ENCODE peak calls at places on chromosomes 11 and 22, in seven cellular contexts. V is fibroblast of mammary gland, D is GM12865, X is cardiac fibroblast, G is AG04449, J is A549, W is AG04450. A is an unnamed sample.
A peak's percentile ranks its signal among the peaks of the same experiment; 100 is the strongest.

GRCh38 chr11:103202048-103202651 is 92.9 kb downstream of the DYNC2H1 start:
- DNase-seq in V (peak; percentile 61), D (peak; percentile 14), X (peak; percentile 72), G (no peak), J (peak; percentile 7), W (peak; percentile 11), A (no peak)

GRCh38 chr11:72354356-72355115 is 79.8 kb downstream of the CLPB start:
- DNase-seq in V (no peak), D (no peak), X (peak; percentile 25), G (no peak), J (peak; percentile 11), W (no peak), A (no peak)

GRCh38 chr11:86101941-86102407 is 33.1 kb upstream of the PICALM start:
- DNase-seq in V (peak; percentile 45), D (no peak), X (peak; percentile 77), G (no peak), J (no peak), W (no peak), A (no peak)

GRCh38 chr11:121311373-121311772 is 18.8 kb downstream of the SC5D start:
- DNase-seq in V (no peak), D (no peak), X (no peak), G (no peak), J (no peak), W (no peak), A (no peak)

GRCh38 chr22:27534720-27535125 is 266.8 kb downstream of the MN1 start:
- DNase-seq in V (peak; percentile 95), D (no peak), X (peak; percentile 76), G (peak; percentile 63), J (no peak), W (peak; percentile 30), A (no peak)

GRCh38 chr11:6719588-6719987 is 36.4 kb upstream of the MRPL17 start:
- DNase-seq in V (peak; percentile 58), D (no peak), X (peak; percentile 33), G (no peak), J (no peak), W (no peak), A (no peak)

GRCh38 chr11:96136623-96137313 is 206.2 kb downstream of the MAML2 start:
- DNase-seq in V (no peak), D (no peak), X (peak; percentile 54), G (no peak), J (no peak), W (no peak), A (no peak)

GRCh38 chr11:48017105-48017874 is 36.9 kb downstream of the PTPRJ start:
- DNase-seq in V (no peak), D (no peak), X (no peak), G (no peak), J (no peak), W (no peak), A (no peak)

GRCh38 chr11:16607675-16608644 is 130.5 kb upstream of the C11orf58 start:
- DNase-seq in V (no peak), D (no peak), X (no peak), G (peak; percentile 45), J (no peak), W (peak; percentile 61), A (no peak)

GRCh38 chr22:50674127-50674493 is 1.5 kb downstream of the SHANK3 start:
- DNase-seq in V (no peak), D (no peak), X (no peak), G (no peak), J (no peak), W (no peak), A (no peak)
- H3K4me3 ChIP-seq in V (no peak overlapping the region), D (no peak overlapping the region), X (no peak overlapping the region), G (no peak overlapping the region), J (peak overlapping the region; percentile 58), W (no peak overlapping the region), A (no peak overlapping the region)

GRCh38 chr11:64102005-64102738 is 63.7 kb downstream of the MACROD1 start:
- DNase-seq in V (peak; percentile 16), D (no peak), X (no peak), G (no peak), J (no peak), W (no peak), A (no peak)

GRCh38 chr11:64099436-64099835 is 63.7 kb downstream of the FLRT1 start:
- DNase-seq in V (no peak), D (no peak), X (no peak), G (no peak), J (no peak), W (no peak), A (no peak)

GRCh38 chr11:64101461-64101860 is 64.5 kb downstream of the MACROD1 start:
- DNase-seq in V (peak; percentile 13), D (no peak), X (no peak), G (no peak), J (no peak), W (no peak), A (no peak)

GRCh38 chr11:64100782-64101358 is 65.0 kb downstream of the MACROD1 start:
- DNase-seq in V (no peak), D (no peak), X (no peak), G (no peak), J (no peak), W (no peak), A (no peak)

GRCh38 chr11:64100345-64100744 is 64.6 kb downstream of the FLRT1 start:
- DNase-seq in V (no peak), D (peak; percentile 54), X (no peak), G (no peak), J (no peak), W (no peak), A (no peak)
- TF ChIP-seq CTCF in V (no peak), D (peak; percentile 56), X (no peak), G (no peak), J (no peak), W (peak; percentile 26), A (peak; percentile 63)

GRCh38 chr11:69057236-69057635 is 8.5 kb downstream of the TPCN2 start:
- DNase-seq in V (no peak), D (no peak), X (no peak), G (no peak), J (no peak), W (no peak), A (no peak)
- H3K4me3 ChIP-seq in V (no peak overlapping the region), D (no peak overlapping the region), X (no peak overlapping the region), G (no peak overlapping the region), J (no peak overlapping the region), W (no peak overlapping the region), A (no peak overlapping the region)

DNA sequence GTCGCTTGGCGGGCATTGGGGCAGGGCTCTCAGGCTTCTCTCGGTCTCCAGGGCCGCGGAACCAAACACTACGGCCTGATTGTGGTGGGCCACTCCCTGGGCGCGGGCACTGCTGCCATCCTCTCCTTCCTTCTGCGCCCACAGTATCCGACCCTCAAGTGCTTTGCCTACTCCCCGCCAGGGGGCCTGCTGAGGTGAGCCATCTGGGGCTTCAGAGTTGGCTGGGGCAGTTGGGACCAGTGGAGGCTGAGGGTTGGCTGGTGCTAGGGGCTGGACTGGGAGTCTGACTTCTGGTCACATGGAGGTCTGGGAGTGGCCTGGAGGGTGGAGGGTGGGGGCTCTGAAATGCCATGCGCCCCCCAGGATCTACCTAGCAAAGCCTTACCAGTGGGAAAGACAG is 15.3 kb upstream of the MYRF start:
- DNase-seq in V (no peak), D (peak; percentile 35), X (no peak), G (no peak), J (no peak), W (no peak), A (no peak)
- TF ChIP-seq CTCF in V (no peak), D (peak; percentile 47), X (no peak), G (no peak), J (no peak), W (no peak), A (peak; percentile 53)

GRCh38 chr11:108961095-108961494 is 296.2 kb downstream of the DDX10 start:
- DNase-seq in V (no peak), D (peak; percentile 6), X (no peak), G (no peak), J (no peak), W (no peak), A (no peak)
- H3K4me3 ChIP-seq in V (no peak overlapping the region), D (no peak overlapping the region), X (no peak overlapping the region), G (no peak overlapping the region), J (no peak overlapping the region), W (no peak overlapping the region), A (no peak overlapping the region)

DNA sequence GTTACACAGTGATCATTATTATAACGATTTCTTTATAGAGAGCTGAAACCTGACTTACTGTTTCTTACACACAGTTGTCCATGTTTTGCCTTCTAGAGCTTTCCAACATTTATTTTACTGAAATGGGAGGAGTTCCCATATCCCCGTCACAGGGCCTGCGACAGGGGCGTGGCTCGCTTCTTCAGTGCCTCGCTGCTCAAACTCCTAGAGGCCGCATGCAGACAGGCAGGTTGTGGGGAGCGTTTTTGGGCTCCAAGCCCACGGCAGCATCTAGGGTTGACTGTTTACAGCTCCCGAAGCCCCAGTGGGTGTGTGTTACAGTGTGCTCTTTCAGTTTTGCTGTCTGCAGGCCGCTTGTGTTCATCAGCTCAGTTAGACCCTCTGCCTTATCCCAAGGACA is 12.7 kb upstream of the AMOTL1 start:
- DNase-seq in V (no peak), D (no peak), X (no peak), G (no peak), J (no peak), W (no peak), A (no peak)
- TF ChIP-seq CTCF in V (no peak), D (no peak), X (no peak), G (no peak), J (no peak), W (no peak), A (no peak)

A was measured in GM12864.